ENCODE peak calls at places on chromosome 20, in four cellular contexts. Q is ovary, S is pancreas, I is BE2C. E is an unnamed sample.

GRCh38 chr20:35021063-35021462 is 65.4 kb downstream of the MYH7B start:
- DNase-seq in Q (no peak), S (no peak), I (no peak), E (no peak)

GRCh38 chr20:6921717-6922386 is 154.4 kb downstream of the BMP2 start:
- DNase-seq in Q (no peak), S (no peak), I (no peak), E (no peak)

GRCh38 chr20:58721951-58722371 is 29.4 kb downstream of the NPEPL1 start:
- DNase-seq in Q (no peak), S (no peak), I (no peak), E (peak; percentile 42)

GRCh38 chr20:31956556-31957220 is 4.8 kb upstream of the PDRG1 start:
- DNase-seq in Q (no peak), S (no peak), I (no peak), E (no peak)

GRCh38 chr20:18287546-18287914 is 797 bp upstream of the ZNF133 start:
- DNase-seq in Q (peak; percentile 27), S (no peak), I (no peak), E (no peak)

GRCh38 chr20:46820682-46821081 is 74.0 kb upstream of the EYA2 start:
- DNase-seq in Q (no peak), S (no peak), I (no peak), E (no peak)

GRCh38 chr20:4985658-4986057 is 15.7 kb downstream of the SLC23A2 start:
- DNase-seq in Q (no peak), S (no peak), I (no peak), E (no peak)

GRCh38 chr20:54067606-54068174 is 2.7 kb downstream of the BCAS1 start:
- DNase-seq in Q (no peak), S (peak; percentile 94), I (peak; percentile 51), E (no peak)

GRCh38 chr20:1242530-1242929 is 16.7 kb downstream of the RAD21L1 start:
- DNase-seq in Q (no peak), S (no peak), I (no peak), E (no peak)

GRCh38 chr20:53142225-53142624 is 170.1 kb downstream of the TSHZ2 start:
- DNase-seq in Q (no peak), S (no peak), I (peak; percentile 20), E (no peak)

GRCh38 chr20:44448753-44449546 is 26.7 kb upstream of the TTPAL start:
- DNase-seq in Q (no peak), S (no peak), I (peak; percentile 47), E (no peak)

GRCh38 chr20:16368645-16369292 is 204.5 kb downstream of the KIF16B start:
- DNase-seq in Q (no peak), S (no peak), I (no peak), E (no peak)

GRCh38 chr20:43839793-43840199 is 74.9 kb upstream of the TOX2 start:
- DNase-seq in Q (no peak), S (no peak), I (no peak), E (no peak)

GRCh38 chr20:19619904-19620430 is 138.1 kb upstream of the RIN2 start:
- DNase-seq in Q (no peak), S (no peak), I (no peak), E (no peak)

GRCh38 chr20:10856237-10856636 is 182.4 kb upstream of the JAG1 start:
- DNase-seq in Q (no peak), S (no peak), I (no peak), E (no peak)

GRCh38 chr20:2796011-2796660 is 4.3 kb downstream of the CPXM1 start:
- DNase-seq in Q (no peak), S (no peak), I (no peak), E (no peak)

GRCh38 chr20:22288156-22288555 is 296.2 kb downstream of the FOXA2 start:
- DNase-seq in Q (no peak), S (no peak), I (no peak), E (no peak)

GRCh38 chr20:32139947-32140346 is 30.4 kb downstream of the TM9SF4 start:
- DNase-seq in Q (no peak), S (no peak), I (no peak), E (no peak)

GRCh38 chr20:9180480-9181257 is 111.8 kb downstream of the PLCB4 start:
- DNase-seq in Q (no peak), S (no peak), I (no peak), E (no peak)

GRCh38 chr20:22374678-22375590 is 209.4 kb downstream of the FOXA2 start:
- DNase-seq in Q (no peak), S (no peak), I (no peak), E (no peak)

GRCh38 chr20:623041-623440 is 12.9 kb upstream of the TCF15 start:
- DNase-seq in Q (no peak), S (no peak), I (no peak), E (no peak)

GRCh38 chr20:1489764-1490436 is 1.3 kb downstream of the SIRPB2 start:
- DNase-seq in Q (no peak), S (no peak), I (no peak), E (no peak)

GRCh38 chr20:20820780-20821495 is 108.5 kb upstream of the RALGAPA2 start:
- DNase-seq in Q (no peak), S (no peak), I (no peak), E (no peak)

GRCh38 chr20:20821496-20822260 is 109.2 kb upstream of the RALGAPA2 start:
- DNase-seq in Q (no peak), S (no peak), I (no peak), E (no peak)

GRCh38 chr20:20816969-20817368 is 104.5 kb upstream of the RALGAPA2 start:
- DNase-seq in Q (no peak), S (no peak), I (no peak), E (no peak)

GRCh38 chr20:20823469-20823868 is 111.0 kb upstream of the RALGAPA2 start:
- DNase-seq in Q (no peak), S (no peak), I (no peak), E (no peak)

GRCh38 chr20:20820104-20820503 is 107.7 kb upstream of the RALGAPA2 start:
- DNase-seq in Q (no peak), S (peak; percentile 30), I (peak; percentile 26), E (no peak)
- H3K4me3 ChIP-seq in Q (no peak overlapping the region), S (no peak overlapping the region), I (no peak overlapping the region), E (no peak overlapping the region)

DNA sequence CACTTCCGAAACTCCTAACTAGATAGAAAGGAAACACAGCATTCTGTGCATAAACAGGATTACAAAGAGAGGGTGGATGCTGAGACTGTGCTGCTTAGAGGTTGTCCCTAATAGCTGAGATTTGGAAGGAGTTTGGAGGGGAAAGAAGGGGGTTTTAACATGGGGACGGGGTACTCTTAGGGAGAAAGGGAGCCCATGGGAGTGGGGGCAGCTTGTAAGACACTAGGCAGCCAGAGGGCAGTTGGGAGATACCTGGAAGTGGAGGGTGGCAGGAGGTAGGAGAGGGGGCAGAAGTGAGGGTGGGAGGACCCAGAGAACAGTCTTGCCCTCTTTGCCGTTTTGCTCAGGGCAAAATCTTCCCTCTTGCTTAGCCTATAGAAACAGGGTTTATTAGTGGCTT is 16.4 kb downstream of the MANBAL start:
- DNase-seq in Q (no peak), S (no peak), I (no peak), E (no peak)
- H3K36me3 ChIP-seq in Q (no peaks in the 10 kb centered on the region), S (peaks cover 4% of the 10 kb centered on the region), I (peaks cover 45% of the 10 kb centered on the region), E (no peaks in the 10 kb centered on the region)

GRCh38 chr20:63668351-63668750 is 10.2 kb downstream of the RTEL1 start:
- DNase-seq in Q (no peak), S (no peak), I (no peak), E (no peak)
- H3K27me3 ChIP-seq in Q (no peaks in the 10 kb centered on the region), S (no peaks in the 10 kb centered on the region), I (no peaks in the 10 kb centered on the region), E (no peaks in the 10 kb centered on the region)

GRCh38 chr20:21124190-21124589 is 1.7 kb upstream of the KIZ start:
- DNase-seq in Q (no peak), S (no peak), I (no peak), E (no peak)

GRCh38 chr20:21125849-21126840 is at the start of gene KIZ:
- DNase-seq in Q (peak; percentile 98), S (peak; percentile 99), I (peak; percentile 99), E (peak; percentile 97)

GRCh38 chr20:21125072-21125848 is 622 bp upstream of the KIZ start:
- DNase-seq in Q (peak; percentile 51), S (peak; percentile 46), I (peak; percentile 72), E (peak; percentile 51)

GRCh38 chr20:21129861-21130260 is 4.0 kb downstream of the KIZ start:
- DNase-seq in Q (no peak), S (no peak), I (no peak), E (no peak)

DNA sequence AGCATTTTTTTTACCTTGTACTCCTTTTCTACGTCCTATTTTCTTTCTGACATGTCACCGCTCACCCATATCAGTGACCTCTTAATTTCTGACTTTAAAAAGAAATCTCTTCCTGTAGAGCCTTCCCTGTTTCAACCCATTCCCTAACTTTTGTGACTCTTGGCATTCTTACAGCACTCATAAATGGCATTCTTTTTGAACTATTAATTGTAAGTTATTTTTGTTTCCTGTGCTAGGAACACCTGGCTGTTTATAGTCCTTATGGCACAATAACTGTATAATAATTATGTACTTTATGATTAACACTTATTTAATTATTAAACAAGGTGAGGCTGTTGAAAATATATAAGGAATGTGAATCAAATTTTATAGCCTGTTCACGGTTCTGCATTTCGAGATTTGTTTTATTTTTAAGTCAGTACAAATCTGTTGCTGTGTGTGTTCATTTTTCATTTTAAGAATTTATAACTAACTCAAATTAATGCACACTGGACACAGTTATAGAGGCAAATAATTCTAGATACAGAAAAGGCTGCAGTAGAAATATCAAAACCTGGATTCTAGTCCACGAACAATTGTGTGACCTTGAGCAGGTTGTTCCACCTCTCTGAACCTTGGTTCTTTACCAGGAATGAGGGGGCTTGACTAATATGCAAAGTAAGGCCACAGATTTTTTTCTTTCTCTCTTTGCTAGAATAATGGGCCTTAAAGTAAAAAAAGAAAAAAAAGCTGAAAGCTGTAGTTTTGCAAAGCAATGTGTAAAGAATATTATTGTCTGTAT is 1.5 kb downstream of the KIZ start:
- DNase-seq in Q (no peak), S (no peak), I (no peak), E (no peak)
- H3K4me3 ChIP-seq in Q (no peak overlapping the region), S (peak overlapping the region; percentile 98), I (peak overlapping the region; percentile 88), E (peak overlapping the region; percentile 80)

DNA sequence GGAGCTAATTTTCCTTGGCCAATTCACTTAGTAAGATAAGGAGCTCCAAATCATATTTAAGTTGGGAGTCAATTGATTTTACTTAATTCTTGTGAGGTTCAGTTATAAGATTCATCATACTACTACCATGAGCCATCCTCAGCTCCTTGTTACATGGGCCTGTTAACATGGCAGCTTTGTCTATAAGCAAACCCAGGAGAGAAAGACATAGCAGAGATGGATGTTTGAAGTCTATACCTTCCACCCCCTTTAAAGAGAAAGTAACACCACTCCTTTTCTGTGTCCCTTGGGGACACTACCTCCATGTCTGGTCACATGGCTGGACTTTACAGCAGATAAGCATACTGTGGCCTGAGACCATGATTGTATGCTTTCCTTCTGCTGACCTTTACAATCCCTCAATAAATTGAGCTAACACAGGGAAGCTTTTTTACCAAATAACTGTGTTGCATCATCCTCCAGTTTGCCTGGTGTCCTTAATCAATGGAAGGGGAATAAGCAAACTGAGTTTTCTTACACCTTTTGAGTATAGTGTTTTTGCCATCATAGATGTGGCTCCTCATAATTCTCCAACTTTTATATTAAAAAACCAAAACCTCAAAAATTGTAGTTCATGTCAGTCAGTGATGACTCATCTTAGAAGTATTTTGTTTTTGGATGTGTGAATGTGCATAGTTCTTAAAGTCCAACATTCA is 9.8 kb upstream of the ZNFX1 start:
- DNase-seq in Q (no peak), S (no peak), I (no peak), E (no peak)
- H3K36me3 ChIP-seq in Q (no peaks in the 10 kb centered on the region), S (peaks cover 3% of the 10 kb centered on the region), I (peaks cover 93% of the 10 kb centered on the region), E (peaks cover 76% of the 10 kb centered on the region)

GRCh38 chr20:51473771-51474170 is 68.7 kb downstream of the NFATC2 start:
- DNase-seq in Q (no peak), S (no peak), I (no peak), E (no peak)
- H3K27me3 ChIP-seq in Q (no peaks in the 10 kb centered on the region), S (no peaks in the 10 kb centered on the region), I (no peaks in the 10 kb centered on the region), E (no peaks in the 10 kb centered on the region)

GRCh38 chr20:41154436-41155176 is 17.3 kb downstream of the PLCG1 start:
- DNase-seq in Q (no peak), S (no peak), I (no peak), E (peak; percentile 58)
- H3K4me3 ChIP-seq in Q (no peak overlapping the region), S (no peak overlapping the region), I (no peak overlapping the region), E (no peak overlapping the region)

E was measured in heart left ventricle.